ENCODE peak calls at places on chromosome 9, in seven cellular contexts. One of them, this sample, is unnamed.

GRCh38 chr9:73969936-73970335 is 527.2 kb upstream of the RORB start:
- DNase-seq in Right ventricle myocardium superior: no peak
- DNase-seq in A549: no peak
- DNase-seq in A172: no peak
- DNase-seq in caudate nucleus: no peak
- DNase-seq in GM03348: no peak
- DNase-seq in activated naive CD8-positive, alpha-beta T cell treated with anti-CD3 and anti-CD28 coated beads for 36 hours: no peak
- DNase-seq in this sample: no peak

GRCh38 chr9:129640871-129641750 is 840 bp downstream of the ASB6 start:
- DNase-seq in Right ventricle myocardium superior: no peak
- DNase-seq in A549: no peak
- DNase-seq in A172: no peak
- DNase-seq in caudate nucleus: no peak
- DNase-seq in GM03348: no peak
- DNase-seq in activated naive CD8-positive, alpha-beta T cell treated with anti-CD3 and anti-CD28 coated beads for 36 hours: no peak
- DNase-seq in this sample: no peak

GRCh38 chr9:2788948-2789347 is 54.9 kb downstream of the PUM3 start:
- DNase-seq in Right ventricle myocardium superior: no peak
- DNase-seq in A549: no peak
- DNase-seq in A172: no peak
- DNase-seq in caudate nucleus: no peak
- DNase-seq in GM03348: no peak
- DNase-seq in activated naive CD8-positive, alpha-beta T cell treated with anti-CD3 and anti-CD28 coated beads for 36 hours: no peak
- DNase-seq in this sample: no peak

GRCh38 chr9:15306068-15306756 is 804 bp downstream of the TTC39B start:
- DNase-seq in Right ventricle myocardium superior: peak
- DNase-seq in A549: peak
- DNase-seq in A172: no peak
- DNase-seq in caudate nucleus: no peak
- DNase-seq in GM03348: peak
- DNase-seq in activated naive CD8-positive, alpha-beta T cell treated with anti-CD3 and anti-CD28 coated beads for 36 hours: peak
- DNase-seq in this sample: peak

GRCh38 chr9:84736076-84736475 is 66.5 kb downstream of the NTRK2 start:
- DNase-seq in Right ventricle myocardium superior: no peak
- DNase-seq in A549: no peak
- DNase-seq in A172: no peak
- DNase-seq in caudate nucleus: peak
- DNase-seq in GM03348: no peak
- DNase-seq in activated naive CD8-positive, alpha-beta T cell treated with anti-CD3 and anti-CD28 coated beads for 36 hours: no peak
- DNase-seq in this sample: no peak

GRCh38 chr9:125580701-125581286 is 126.2 kb downstream of the MAPKAP1 start:
- DNase-seq in Right ventricle myocardium superior: no peak
- DNase-seq in A549: no peak
- DNase-seq in A172: no peak
- DNase-seq in caudate nucleus: no peak
- DNase-seq in GM03348: no peak
- DNase-seq in activated naive CD8-positive, alpha-beta T cell treated with anti-CD3 and anti-CD28 coated beads for 36 hours: no peak
- DNase-seq in this sample: no peak

GRCh38 chr9:86993830-86994229 is 46.5 kb upstream of the GAS1 start:
- DNase-seq in Right ventricle myocardium superior: no peak
- DNase-seq in A549: no peak
- DNase-seq in A172: no peak
- DNase-seq in caudate nucleus: no peak
- DNase-seq in GM03348: no peak
- DNase-seq in activated naive CD8-positive, alpha-beta T cell treated with anti-CD3 and anti-CD28 coated beads for 36 hours: no peak
- DNase-seq in this sample: no peak

GRCh38 chr9:84697494-84698114 is 28.1 kb downstream of the NTRK2 start:
- DNase-seq in Right ventricle myocardium superior: peak
- DNase-seq in A549: peak
- DNase-seq in A172: no peak
- DNase-seq in caudate nucleus: peak
- DNase-seq in GM03348: peak
- DNase-seq in activated naive CD8-positive, alpha-beta T cell treated with anti-CD3 and anti-CD28 coated beads for 36 hours: peak
- DNase-seq in this sample: peak

GRCh38 chr9:130137870-130138653 is 34.1 kb upstream of the NCS1 start:
- DNase-seq in Right ventricle myocardium superior: peak
- DNase-seq in A549: peak
- DNase-seq in A172: peak
- DNase-seq in caudate nucleus: no peak
- DNase-seq in GM03348: peak
- DNase-seq in activated naive CD8-positive, alpha-beta T cell treated with anti-CD3 and anti-CD28 coated beads for 36 hours: no peak
- DNase-seq in this sample: peak

GRCh38 chr9:131728546-131728910 is 11.3 kb downstream of the RAPGEF1 start:
- DNase-seq in Right ventricle myocardium superior: no peak
- DNase-seq in A549: no peak
- DNase-seq in A172: no peak
- DNase-seq in caudate nucleus: no peak
- DNase-seq in GM03348: no peak
- DNase-seq in activated naive CD8-positive, alpha-beta T cell treated with anti-CD3 and anti-CD28 coated beads for 36 hours: no peak
- DNase-seq in this sample: no peak

GRCh38 chr9:126956929-126957686 is 42.5 kb downstream of the RALGPS1 start:
- DNase-seq in Right ventricle myocardium superior: no peak
- DNase-seq in A549: peak
- DNase-seq in A172: peak
- DNase-seq in caudate nucleus: no peak
- DNase-seq in GM03348: peak
- DNase-seq in activated naive CD8-positive, alpha-beta T cell treated with anti-CD3 and anti-CD28 coated beads for 36 hours: no peak
- DNase-seq in this sample: no peak

GRCh38 chr9:131692612-131692976 is 47.3 kb downstream of the RAPGEF1 start:
- DNase-seq in Right ventricle myocardium superior: no peak
- DNase-seq in A549: no peak
- DNase-seq in A172: no peak
- DNase-seq in caudate nucleus: no peak
- DNase-seq in GM03348: no peak
- DNase-seq in activated naive CD8-positive, alpha-beta T cell treated with anti-CD3 and anti-CD28 coated beads for 36 hours: no peak
- DNase-seq in this sample: no peak

This sample was measured in NB4.